ENCODE peak calls at places on chromosomes 4 and X, in seven cellular contexts. O, P, J, H, Z, C and S are unnamed samples.

GRCh38 chr4:150133605-150134004 is 55.4 kb downstream of the DCLK2 start:
- DNase-seq in O (no peak), H (no peak), J (no peak), Z (no peak), C (no peak), P (no peak), S (no peak)

GRCh38 chrX:108361316-108361715 is 76.9 kb downstream of the COL4A6 start:
- DNase-seq in Z (no peak), P (no peak), C (no peak), J (peak), O (no peak), H (no peak), S (no peak)

GRCh38 chr4:88054909-88055308 is 47.5 kb downstream of the PKD2 start:
- DNase-seq in J (peak), P (no peak), H (no peak), O (no peak), Z (no peak), C (no peak), S (peak)

GRCh38 chrX:121103381-121103780 is 56.0 kb downstream of the GLUD2 start:
- DNase-seq in Z (no peak), J (no peak), H (no peak), C (no peak), P (no peak), O (no peak), S (peak)

GRCh38 chr4:102478186-102478585 is 23.0 kb upstream of the NFKB1 start:
- DNase-seq in Z (no peak), H (no peak), O (no peak), J (no peak), P (no peak), C (no peak), S (no peak)

GRCh38 chrX:20089845-20090244 is 26.9 kb downstream of the MAP7D2 start:
- DNase-seq in H (no peak), P (no peak), C (no peak), J (peak), Z (no peak), O (no peak), S (no peak)

GRCh38 chrX:110316351-110317078 is 1.4 kb downstream of the AMMECR1 start:
- DNase-seq in H (no peak), C (no peak), Z (no peak), J (no peak), P (no peak), O (no peak), S (peak)

GRCh38 chr4:110175634-110176033 is 22.8 kb downstream of the ELOVL6 start:
- DNase-seq in O (no peak), P (no peak), Z (no peak), C (no peak), H (no peak), J (no peak), S (no peak)

GRCh38 chr4:183057255-183057654 is 41.8 kb upstream of the WWC2 start:
- DNase-seq in Z (no peak), C (no peak), J (no peak), P (no peak), H (no peak), O (no peak), S (no peak)

GRCh38 chrX:78105944-78106650 is 2.0 kb downstream of the PGK1 start:
- DNase-seq in J (no peak), P (no peak), C (no peak), Z (no peak), H (no peak), O (peak), S (no peak)

GRCh38 chr4:169229571-169230028 is 41.2 kb downstream of the SH3RF1 start:
- DNase-seq in O (no peak), P (no peak), C (no peak), H (no peak), Z (no peak), J (peak), S (peak)

GRCh38 chr4:84547211-84547610 is 35.7 kb upstream of the CDS1 start:
- DNase-seq in J (peak), P (no peak), H (no peak), O (no peak), Z (no peak), C (no peak), S (no peak)

GRCh38 chr4:82268050-82268825 is 105.6 kb downstream of the HNRNPD start:
- DNase-seq in Z (no peak), C (peak), O (peak), H (peak), J (peak), P (peak), S (peak)

GRCh38 chrX:40580537-40581332 is at the start of gene ATP6AP2:
- DNase-seq in J (peak), O (peak), C (peak), Z (peak), P (peak), H (peak), S (peak)

GRCh38 chr4:90328558-90328957 is 201.4 kb downstream of the CCSER1 start:
- DNase-seq in P (peak), Z (no peak), H (no peak), C (no peak), J (peak), O (no peak), S (peak)